ENCODE peak calls at places on chromosomes 3 and 15, in eight cellular contexts. S, R, X, C, K, U, E and T are unnamed samples.

GRCh38 chr15:31111091-31111647 is 9.6 kb upstream of the TRPM1 start:
- DNase-seq in E (no peak), C (no peak), S (peak), R (no peak), U (peak), K (no peak), X (no peak), T (no peak)

GRCh38 chr15:38059665-38060064 is 125.2 kb downstream of the TMCO5A start:
- DNase-seq in C (no peak), X (no peak), R (no peak), E (no peak), S (no peak), K (no peak), U (no peak), T (no peak)

GRCh38 chr3:71521940-71522876 is 61.3 kb downstream of the FOXP1 start:
- DNase-seq in U (no peak), X (no peak), S (peak), R (no peak), E (no peak), K (no peak), C (no peak), T (no peak)

GRCh38 chr15:31177936-31178335 is 76.4 kb upstream of the TRPM1 start:
- DNase-seq in C (no peak), K (no peak), E (no peak), S (no peak), R (no peak), U (no peak), X (no peak), T (no peak)

GRCh38 chr15:62444104-62445027 is 279.3 kb upstream of the C2CD4B start:
- DNase-seq in S (no peak), K (peak), E (no peak), R (peak), U (peak), C (no peak), X (peak), T (no peak)

GRCh38 chr15:63708141-63708772 is 111.1 kb downstream of the FBXL22 start:
- DNase-seq in R (no peak), X (no peak), K (no peak), E (no peak), S (no peak), C (no peak), U (no peak), T (no peak)

GRCh38 chr15:78390823-78391222 is 47.2 kb upstream of the IREB2 start:
- DNase-seq in E (no peak), K (no peak), C (no peak), X (no peak), S (no peak), R (no peak), U (peak), T (no peak)

GRCh38 chr15:80921736-80922135 is 67.9 kb downstream of the MESD start:
- DNase-seq in X (no peak), K (no peak), C (no peak), E (no peak), S (no peak), U (no peak), R (no peak), T (no peak)

GRCh38 chr3:123388811-123389210 is 60.1 kb downstream of the ADCY5 start:
- DNase-seq in R (no peak), U (no peak), K (no peak), S (no peak), E (no peak), C (no peak), X (no peak), T (no peak)

GRCh38 chr3:6655275-6655674 is 205.6 kb upstream of the GRM7 start:
- DNase-seq in R (no peak), X (no peak), K (no peak), C (no peak), E (no peak), S (no peak), U (no peak), T (no peak)

GRCh38 chr15:58472821-58473581 is 41.2 kb downstream of the LIPC start:
- DNase-seq in E (no peak), U (no peak), X (no peak), R (peak), S (peak), C (no peak), K (no peak), T (no peak)